ENCODE peak calls at places on chromosomes 12 and 14, in nine cellular contexts. O is NCI-H524 treated with DMSO at 0.1 percent for 48 hours, H is sigmoid colon, T is left lobe of liver, B is HFFc6, L is EL, G is natural killer cell, A is pancreas, R is T-helper 2 cell. E is an unnamed sample.
A peak's percentile ranks its signal among the peaks of the same experiment; 100 is the strongest.

GRCh38 chr12:64739778-64740177 is 19.4 kb downstream of the GNS start:
- DNase-seq in O (no peak), H (no peak), T (no peak), B (peak; percentile 75), L (peak; percentile 67), G (no peak), A (no peak), R (no peak), E (no peak)

GRCh38 chr12:6788972-6789905 is at the start of gene CD4:
- DNase-seq in O (no peak), H (no peak), T (no peak), B (no peak), L (no peak), G (no peak), A (no peak), R (peak; percentile 57), E (no peak)

GRCh38 chr14:65832431-65833253 is 420.1 kb downstream of the FUT8 start:
- DNase-seq in O (no peak), H (no peak), T (no peak), B (no peak), L (peak; percentile 10), G (no peak), A (no peak), R (no peak), E (no peak)

GRCh38 chr12:56220611-56221232 is 1.0 kb downstream of the RNF41 start:
- DNase-seq in O (no peak), H (no peak), T (no peak), B (peak; percentile 39), L (peak; percentile 64), G (no peak), A (no peak), R (no peak), E (no peak)

GRCh38 chr12:122399592-122400373 is 22.7 kb downstream of the CLIP1 start:
- DNase-seq in O (peak; percentile 30), H (peak; percentile 92), T (peak; percentile 82), B (peak; percentile 80), L (peak; percentile 84), G (peak; percentile 31), A (peak; percentile 85), R (no peak), E (peak; percentile 35)

GRCh38 chr14:104287301-104288009 is 149.1 kb downstream of the KIF26A start:
- DNase-seq in O (no peak), H (peak; percentile 50), T (no peak), B (no peak), L (no peak), G (no peak), A (no peak), R (no peak), E (no peak)

GRCh38 chr14:97771340-97772045 is 974.3 kb downstream of the VRK1 start:
- DNase-seq in O (no peak), H (no peak), T (no peak), B (no peak), L (no peak), G (no peak), A (no peak), R (no peak), E (no peak)

GRCh38 chr14:51468523-51468922 is 183.2 kb upstream of the FRMD6 start:
- DNase-seq in O (no peak), H (no peak), T (no peak), B (no peak), L (no peak), G (no peak), A (no peak), R (no peak), E (no peak)

GRCh38 chr12:2053675-2054070 is 886 bp downstream of the CACNA1C start:
- DNase-seq in O (no peak), H (peak; percentile 73), T (no peak), B (peak; percentile 25), L (peak; percentile 55), G (no peak), A (no peak), R (no peak), E (no peak)

GRCh38 chr12:103814436-103814835 is 26.6 kb downstream of the NT5DC3 start:
- DNase-seq in O (no peak), H (no peak), T (no peak), B (no peak), L (no peak), G (no peak), A (no peak), R (no peak), E (no peak)

GRCh38 chr14:50590464-50590863 is 30.5 kb downstream of the ATL1 start:
- DNase-seq in O (no peak), H (no peak), T (no peak), B (no peak), L (no peak), G (no peak), A (no peak), R (no peak), E (no peak)

GRCh38 chr12:121812320-121812871 is 8.6 kb downstream of the SETD1B start:
- DNase-seq in O (no peak), H (peak; percentile 89), T (peak; percentile 86), B (peak; percentile 59), L (peak; percentile 74), G (no peak), A (peak; percentile 81), R (no peak), E (no peak)

GRCh38 chr12:118645219-118645618 is 268.9 kb downstream of the SUDS3 start:
- DNase-seq in O (no peak), H (no peak), T (no peak), B (no peak), L (peak; percentile 1), G (no peak), A (no peak), R (no peak), E (no peak)

GRCh38 chr12:103269962-103270361 is 225.8 kb downstream of the C12orf42 start:
- DNase-seq in O (no peak), H (no peak), T (no peak), B (no peak), L (peak; percentile 65), G (no peak), A (no peak), R (no peak), E (no peak)

GRCh38 chr14:93880025-93880820 is 46.9 kb upstream of the FAM181A start:
- DNase-seq in O (no peak), H (peak; percentile 65), T (no peak), B (no peak), L (no peak), G (no peak), A (peak; percentile 18), R (no peak), E (no peak)

GRCh38 chr12:124428136-124428791 is 133.4 kb downstream of the RFLNA start:
- DNase-seq in O (peak; percentile 91), H (peak; percentile 93), T (no peak), B (peak; percentile 82), L (peak; percentile 47), G (no peak), A (no peak), R (no peak), E (peak; percentile 68)

GRCh38 chr12:109730306-109731145 is 16.9 kb downstream of the FAM222A start:
- DNase-seq in O (no peak), H (peak; percentile 58), T (peak; percentile 28), B (no peak), L (no peak), G (no peak), A (no peak), R (no peak), E (no peak)

GRCh38 chr12:23043647-23044046 is 418.7 kb downstream of the ETNK1 start:
- DNase-seq in O (no peak), H (no peak), T (no peak), B (no peak), L (no peak), G (no peak), A (no peak), R (no peak), E (no peak)

GRCh38 chr14:104110491-104111209 is 25.1 kb downstream of the ASPG start:
- DNase-seq in O (no peak), H (no peak), T (peak; percentile 45), B (no peak), L (no peak), G (no peak), A (no peak), R (no peak), E (no peak)

GRCh38 chr14:105272623-105273022 is 24.3 kb downstream of the BTBD6 start:
- DNase-seq in O (no peak), H (no peak), T (no peak), B (no peak), L (no peak), G (no peak), A (peak; percentile 53), R (no peak), E (no peak)

GRCh38 chr14:50530358-50530757 is 2.0 kb downstream of the MAP4K5 start:
- DNase-seq in O (no peak), H (no peak), T (no peak), B (peak; percentile 60), L (peak; percentile 63), G (no peak), A (no peak), R (no peak), E (no peak)

GRCh38 chr14:91286530-91286937 is 42.0 kb upstream of the GPR68 start:
- DNase-seq in O (peak; percentile 40), H (peak; percentile 83), T (peak; percentile 74), B (peak; percentile 62), L (peak; percentile 77), G (peak; percentile 76), A (peak; percentile 29), R (peak; percentile 79), E (peak; percentile 30)

GRCh38 chr12:49334681-49335080 is 2.3 kb downstream of the C1QL4 start:
- DNase-seq in O (no peak), H (peak; percentile 56), T (no peak), B (no peak), L (no peak), G (no peak), A (no peak), R (no peak), E (no peak)

GRCh38 chr12:4825139-4825858 is 84.4 kb upstream of the KCNA1 start:
- DNase-seq in O (no peak), H (no peak), T (no peak), B (no peak), L (no peak), G (no peak), A (no peak), R (no peak), E (no peak)

GRCh38 chr14:104784846-104785707 is 10.5 kb downstream of the AKT1 start:
- DNase-seq in O (no peak), H (no peak), T (no peak), B (no peak), L (no peak), G (no peak), A (no peak), R (no peak), E (no peak)

GRCh38 chr12:107384645-107385044 is 291.3 kb upstream of the CRY1 start:
- DNase-seq in O (no peak), H (no peak), T (no peak), B (no peak), L (no peak), G (no peak), A (no peak), R (no peak), E (no peak)

GRCh38 chr14:74425525-74426201 is 347 bp downstream of the SYNDIG1L start:
- DNase-seq in O (no peak), H (no peak), T (no peak), B (no peak), L (peak; percentile 29), G (peak; percentile 63), A (peak; percentile 15), R (peak; percentile 31), E (no peak)

GRCh38 chr12:92593734-92594402 is 108.9 kb upstream of the PLEKHG7 start:
- DNase-seq in O (no peak), H (peak; percentile 61), T (no peak), B (peak; percentile 92), L (peak; percentile 93), G (peak; percentile 70), A (no peak), R (peak; percentile 51), E (no peak)

GRCh38 chr12:24931666-24932405 is 17.1 kb downstream of the BCAT1 start:
- DNase-seq in O (no peak), H (no peak), T (no peak), B (peak; percentile 67), L (peak; percentile 54), G (no peak), A (no peak), R (no peak), E (no peak)

GRCh38 chr12:81123611-81124010 is 45.7 kb downstream of the ACSS3 start:
- DNase-seq in O (no peak), H (no peak), T (no peak), B (no peak), L (no peak), G (no peak), A (no peak), R (no peak), E (no peak)

GRCh38 chr12:107148105-107148504 is 54.8 kb upstream of the CRY1 start:
- DNase-seq in O (no peak), H (no peak), T (no peak), B (no peak), L (no peak), G (no peak), A (no peak), R (no peak), E (no peak)

E was measured in DMS 273 treated with DMSO at 0.1 percent for 48 hours.